ENCODE peak calls at places on chromosomes 3 and 15, in four cellular contexts. E is esophagus squamous epithelium, V is NB4, W is breast epithelium. B is an unnamed sample.

GRCh38 chr3:128320551-128321340 is 145.9 kb downstream of the DNAJB8 start:
- DNase-seq in E (no peak), V (no peak), W (no peak), B (no peak)

GRCh38 chr15:69818529-69818928 is 279.2 kb downstream of the TLE3 start:
- DNase-seq in V (no peak), W (no peak), E (no peak), B (no peak)

GRCh38 chr15:48475600-48476395 is 144.6 kb downstream of the DUT start:
- DNase-seq in E (no peak), V (no peak), W (no peak), B (no peak)

GRCh38 chr3:132721479-132722164 is 587 bp downstream of the NPHP3 start:
- DNase-seq in E (peak; percentile 44), V (peak; percentile 70), W (peak; percentile 59), B (peak; percentile 62)

GRCh38 chr3:188323067-188323842 is 169.3 kb downstream of the LPP start:
- DNase-seq in V (no peak), W (no peak), E (no peak), B (no peak)

GRCh38 chr3:52047295-52047960 is 8.9 kb downstream of the DUSP7 start:
- DNase-seq in W (no peak), V (no peak), E (no peak), B (peak; percentile 50)

GRCh38 chr3:75506603-75507002 is 157.5 kb upstream of the FRG2C start:
- DNase-seq in V (no peak), E (no peak), W (no peak), B (no peak)

GRCh38 chr15:85296615-85297402 is 83.6 kb upstream of the AKAP13 start:
- DNase-seq in V (peak; percentile 86), W (peak; percentile 44), E (peak; percentile 29), B (peak; percentile 22)

GRCh38 chr3:149495581-149496125 is 21.2 kb downstream of the TM4SF4 start:
- DNase-seq in V (no peak), E (no peak), W (no peak), B (no peak)

GRCh38 chr3:10771486-10772225 is 44.4 kb upstream of the SLC6A11 start:
- DNase-seq in V (no peak), E (no peak), W (no peak), B (no peak)

GRCh38 chr3:70716832-70717231 is 404.4 kb upstream of the MDFIC2 start:
- DNase-seq in E (no peak), V (peak; percentile 3), W (no peak), B (no peak)

GRCh38 chr15:91982401-91982800 is 128.9 kb downstream of the SLCO3A1 start:
- DNase-seq in W (no peak), E (no peak), V (peak; percentile 15), B (no peak)

GRCh38 chr3:143203848-143204247 is 84.3 kb downstream of the CHST2 start:
- DNase-seq in W (no peak), E (no peak), V (no peak), B (peak; percentile 38)

GRCh38 chr3:196726788-196727675 is 12.6 kb upstream of the PAK2 start:
- DNase-seq in W (no peak), E (no peak), V (no peak), B (peak; percentile 49)

GRCh38 chr3:151918253-151919029 is 45.0 kb downstream of the SUCNR1 start:
- DNase-seq in V (peak; percentile 80), W (no peak), E (no peak), B (no peak)

GRCh38 chr3:42173307-42173706 is 82.2 kb downstream of the TRAK1 start:
- DNase-seq in E (no peak), V (no peak), W (no peak), B (no peak)

GRCh38 chr3:184260571-184261269 is 633 bp downstream of the CAMK2N2 start:
- DNase-seq in W (no peak), E (no peak), V (peak; percentile 23), B (peak; percentile 60)

GRCh38 chr15:48486228-48486627 is 155.0 kb downstream of the DUT start:
- DNase-seq in W (no peak), V (no peak), E (no peak), B (no peak)

GRCh38 chr3:146384786-146385185 is 84.6 kb downstream of the PLSCR2 start:
- DNase-seq in V (no peak), W (no peak), E (no peak), B (no peak)

GRCh38 chr15:53978248-53978906 is at the start of gene UNC13C:
- DNase-seq in E (no peak), V (no peak), W (no peak), B (no peak)

GRCh38 chr15:74295800-74296199 is 59.7 kb downstream of the CCDC33 start:
- DNase-seq in W (no peak), V (peak; percentile 37), E (no peak), B (no peak)

GRCh38 chr3:32147509-32147908 is 41.1 kb downstream of the GPD1L start:
- DNase-seq in W (no peak), V (peak; percentile 72), E (no peak), B (no peak)

GRCh38 chr15:49458145-49458544 is 35.1 kb downstream of the FGF7 start:
- DNase-seq in V (no peak), E (no peak), W (no peak), B (no peak)

GRCh38 chr15:48389701-48390143 is 58.5 kb downstream of the DUT start:
- DNase-seq in E (no peak), W (no peak), V (no peak), B (no peak)

GRCh38 chr15:64089553-64090280 is 3.9 kb downstream of the CIAO2A start:
- DNase-seq in E (no peak), V (peak; percentile 31), W (no peak), B (no peak)

DNA sequence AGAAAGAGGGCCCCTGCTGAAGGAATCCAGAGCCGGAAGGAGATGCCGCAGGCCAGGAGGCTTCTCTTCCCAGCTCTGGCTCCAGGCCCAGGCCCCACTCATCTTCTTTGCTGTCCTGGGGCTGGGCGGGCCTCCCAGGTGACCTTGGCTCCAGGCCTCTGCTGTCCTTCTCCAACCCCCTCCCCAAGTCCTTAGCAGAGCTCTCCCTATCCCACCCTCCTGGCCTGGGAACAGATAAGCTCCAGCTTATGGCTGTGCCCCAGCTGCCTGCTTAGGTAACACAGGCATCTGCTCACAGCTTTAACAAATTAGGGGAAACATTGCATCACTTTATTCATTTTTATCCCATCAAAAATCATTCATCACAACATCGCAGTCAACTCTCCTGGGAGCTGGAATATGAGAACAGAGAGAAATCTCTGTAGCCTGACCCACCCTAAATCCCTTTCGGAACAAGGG is 86.9 kb downstream of the SEMA5B start:
- DNase-seq in W (no peak), E (no peak), V (no peak), B (no peak)
- TF ChIP-seq POLR2A in W (no peak), E (no peak), V (no peak), B (no peak)

DNA sequence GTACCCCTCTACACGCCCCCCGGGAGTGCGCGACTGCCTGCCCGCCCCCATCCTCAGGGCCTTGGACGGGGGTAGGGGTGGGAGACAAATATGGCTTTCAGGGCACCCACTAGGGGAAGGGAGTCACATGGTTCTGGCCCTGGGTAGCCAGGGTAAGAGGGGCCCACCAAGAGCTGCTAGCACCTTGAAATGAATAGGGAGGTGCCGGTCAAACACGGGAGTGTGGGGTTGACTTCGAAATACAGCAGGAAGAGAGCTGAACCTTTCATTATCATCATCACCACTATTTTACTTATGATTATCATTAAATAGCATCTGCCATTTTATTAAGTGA is 489.1 kb downstream of the MAGI1 start:
- DNase-seq in W (no peak), V (no peak), E (no peak), B (no peak)
- TF ChIP-seq POLR2A in W (no peak), V (no peak), E (no peak), B (no peak)

DNA sequence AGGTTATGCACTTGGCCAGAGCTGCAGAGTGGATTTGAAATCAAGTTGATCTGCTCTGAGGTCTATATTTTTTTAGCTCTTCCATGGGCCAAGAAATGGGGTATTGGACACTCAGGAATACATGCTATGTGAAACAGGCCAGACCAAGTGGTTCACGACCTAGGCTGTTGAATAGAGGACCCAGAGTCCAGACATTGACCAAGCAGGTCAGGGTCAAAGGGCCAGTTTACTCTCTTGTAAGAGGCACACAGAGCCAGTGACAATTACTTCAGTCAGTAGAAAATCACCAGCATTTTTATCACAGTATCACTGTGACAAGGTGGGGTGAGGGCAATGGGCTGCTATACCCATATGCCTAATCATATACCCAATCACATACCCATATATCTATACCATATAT is 320.6 kb upstream of the RORA start:
- DNase-seq in V (no peak), W (no peak), E (no peak), B (no peak)
- TF ChIP-seq POLR2A in V (no peak), W (no peak), E (no peak), B (no peak)

DNA sequence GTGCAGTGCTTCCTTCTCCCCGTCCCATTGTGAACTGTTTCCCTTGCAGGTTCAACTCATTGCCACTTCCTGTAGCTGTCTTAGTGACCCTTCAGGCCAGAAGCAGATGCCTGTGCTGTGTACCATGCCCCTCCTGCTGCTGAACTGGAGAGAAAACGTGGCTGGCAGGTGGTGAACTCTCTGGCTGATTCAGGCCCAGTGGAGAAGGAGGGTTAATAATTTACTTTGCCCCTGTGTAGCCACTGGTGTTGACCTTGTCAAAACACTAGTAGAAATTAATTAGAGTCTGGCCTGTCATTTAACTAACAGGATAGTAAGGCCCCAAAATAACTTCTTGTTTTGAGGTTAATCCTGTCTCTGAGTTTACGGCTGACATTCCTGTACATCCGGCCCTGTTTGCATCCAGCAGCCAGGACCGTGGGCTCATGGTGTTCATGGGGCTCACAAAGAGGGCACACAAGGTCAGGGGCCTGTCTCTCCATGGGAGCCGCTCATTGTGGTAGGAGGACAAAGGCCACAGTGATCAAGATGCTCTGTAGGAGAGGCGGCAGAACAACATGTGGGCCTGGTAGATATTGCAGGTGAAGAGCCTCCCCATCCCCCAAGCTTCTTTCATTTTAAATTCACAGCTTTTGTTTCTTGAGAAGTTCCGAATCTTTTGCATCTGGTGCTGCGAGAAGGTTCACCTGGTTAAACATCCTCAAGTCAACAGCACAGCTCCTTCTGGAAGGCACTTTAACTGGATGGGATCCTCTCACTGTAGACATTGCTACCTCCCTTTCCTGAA is 101.6 kb downstream of the CGNL1 start:
- DNase-seq in E (no peak), W (no peak), V (no peak), B (no peak)
- TF ChIP-seq POLR2A in E (no peak), W (no peak), V (no peak), B (no peak)

DNA sequence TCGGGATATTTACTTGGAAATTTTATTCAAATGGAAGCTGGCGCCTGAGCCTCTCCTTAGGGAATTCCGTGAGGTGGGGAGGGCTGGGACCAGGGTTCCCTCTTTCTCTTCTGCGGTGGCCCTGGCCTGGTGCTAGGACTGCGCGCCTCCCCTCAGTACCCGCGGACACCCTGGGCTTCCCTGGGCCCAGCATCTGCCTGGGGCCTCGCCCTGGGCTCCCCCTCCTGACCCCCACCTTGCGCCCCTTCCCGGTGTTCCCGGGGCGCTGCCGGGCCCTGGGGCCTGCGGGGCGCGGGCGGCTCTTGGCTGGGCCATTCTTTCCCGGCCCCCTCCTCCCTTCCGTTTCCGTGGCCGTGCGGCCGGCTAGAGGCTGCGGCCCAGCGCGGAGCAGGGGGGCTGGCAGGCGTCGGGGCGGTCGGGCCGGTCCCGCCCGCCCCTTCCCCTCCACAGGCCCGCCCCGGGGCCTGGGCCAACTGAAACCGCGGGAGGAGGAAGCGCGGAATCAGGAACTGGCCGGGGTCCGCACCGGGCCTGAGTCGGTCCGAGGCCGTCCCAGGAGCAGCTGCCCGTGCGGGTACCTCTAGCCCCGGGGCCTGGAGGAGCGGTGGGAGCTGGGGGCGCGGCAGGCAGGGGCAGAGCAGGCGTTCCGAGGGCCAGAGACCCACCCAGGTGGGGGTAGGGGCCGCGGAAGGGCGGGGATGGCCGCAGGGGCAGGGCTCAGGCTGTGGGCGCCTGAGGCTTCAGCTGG is at the start of gene FES:
- DNase-seq in E (no peak), W (no peak), V (peak; percentile 94), B (no peak)
- TF ChIP-seq POLR2A in E (no peak), W (no peak), V (peak; percentile 97), B (no peak)

B was measured in H54.